ENCODE peak calls at places on chromosomes 16 and 17, in five cellular contexts. Z is Caco-2; J is CD4-positive, CD25-positive, alpha-beta regulatory T cell; R is endothelial cell of umbilical vein; I is naive thymus-derived CD4-positive, alpha-beta T cell. E is an unnamed sample.

GRCh38 chr17:62194401-62194800 is 129.3 kb upstream of the MED13 start:
- DNase-seq in Z (no peak), J (no peak), R (peak; percentile 66), I (no peak), E (no peak)

GRCh38 chr16:88834670-88835069 is 22.1 kb downstream of the GALNS start:
- DNase-seq in Z (no peak), J (no peak), R (no peak), I (no peak), E (no peak)

GRCh38 chr16:49733278-49734009 is 122.5 kb downstream of the ZNF423 start:
- DNase-seq in Z (no peak), J (no peak), R (no peak), I (no peak), E (no peak)

GRCh38 chr17:79749156-79749815 is 18.5 kb downstream of the ENPP7 start:
- DNase-seq in Z (no peak), J (no peak), R (no peak), I (no peak), E (no peak)

GRCh38 chr17:78879679-78880186 is 23.3 kb downstream of the CEP295NL start:
- DNase-seq in Z (no peak), J (peak; percentile 78), R (peak; percentile 64), I (peak; percentile 25), E (no peak)

GRCh38 chr17:70355185-70355584 is 185.9 kb downstream of the KCNJ2 start:
- DNase-seq in Z (no peak), J (no peak), R (no peak), I (no peak), E (no peak)

GRCh38 chr17:65099475-65099874 is 37.7 kb upstream of the RGS9 start:
- DNase-seq in Z (no peak), J (no peak), R (no peak), I (no peak), E (no peak)

GRCh38 chr16:81185416-81185815 is 53.1 kb upstream of the BCO1 start:
- DNase-seq in Z (no peak), J (no peak), R (no peak), I (no peak), E (no peak)

GRCh38 chr16:1428511-1428910 is 2.4 kb upstream of the PERCC1 start:
- DNase-seq in Z (no peak), J (peak; percentile 48), R (peak; percentile 36), I (peak; percentile 23), E (no peak)

GRCh38 chr17:37391146-37391545 is 15.4 kb downstream of the C17orf78 start:
- DNase-seq in Z (no peak), J (no peak), R (no peak), I (no peak), E (no peak)

GRCh38 chr17:66978514-66979061 is 14.1 kb downstream of the CACNG4 start:
- DNase-seq in Z (no peak), J (no peak), R (no peak), I (no peak), E (no peak)

GRCh38 chr17:74118504-74118903 is 85.0 kb upstream of the RPL38 start:
- DNase-seq in Z (peak; percentile 26), J (no peak), R (no peak), I (no peak), E (no peak)

DNA sequence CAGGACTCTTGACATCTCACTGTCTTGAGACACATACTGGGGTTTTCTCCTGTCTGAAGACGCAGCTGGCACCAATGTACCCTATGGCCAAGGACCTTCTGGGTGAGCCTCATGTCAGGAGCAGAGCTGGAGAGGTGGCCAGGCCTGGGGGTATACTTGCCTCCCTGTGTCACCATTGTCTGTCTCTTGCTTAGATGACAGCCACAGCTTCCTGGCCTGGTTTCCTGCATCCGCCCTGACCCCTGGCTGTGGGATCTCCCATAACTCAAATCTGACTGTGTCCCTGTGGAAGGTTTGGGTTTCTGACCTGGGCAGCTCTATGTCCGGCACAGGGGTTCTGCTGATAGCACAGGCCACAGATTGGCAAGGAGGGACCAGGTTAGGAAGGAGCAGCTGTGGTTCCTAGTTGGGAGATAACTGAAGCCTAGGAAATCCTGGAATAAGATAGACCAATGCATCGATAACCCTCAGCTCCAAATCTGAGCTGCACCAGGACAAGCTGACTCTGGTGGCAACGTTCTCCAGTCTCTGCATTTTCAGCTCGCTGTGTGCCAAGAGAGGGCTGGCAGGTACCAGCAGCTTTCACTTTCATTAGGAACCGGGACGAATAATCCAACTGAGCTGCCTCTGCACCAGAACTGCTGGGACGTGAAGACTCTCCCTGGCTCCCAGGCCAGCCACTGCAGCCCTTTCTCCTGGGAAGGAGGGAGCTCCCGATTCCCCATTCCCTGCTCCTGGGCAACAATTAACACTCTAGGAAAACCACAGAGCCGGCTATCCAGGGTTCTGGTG is 5.0 kb downstream of the DEXI start:
- DNase-seq in Z (no peak), J (peak; percentile 50), R (no peak), I (no peak), E (no peak)
- H3K4me3 ChIP-seq in Z (no peak overlapping the region), J (peak overlapping the region; percentile 62), R (no peak overlapping the region), I (peak overlapping the region; percentile 54), E (no peak overlapping the region)

GRCh38 chr16:56355786-56356275 is 69.5 kb downstream of the AMFR start:
- DNase-seq in Z (peak; percentile 32), J (no peak), R (no peak), I (no peak), E (no peak)
- H3K4me3 ChIP-seq in Z (no peak overlapping the region), J (peak overlapping the region; percentile 81), R (no peak overlapping the region), I (no peak overlapping the region), E (peak overlapping the region; percentile 63)

GRCh38 chr16:14003119-14003570 is 68.0 kb upstream of the MRTFB start:
- DNase-seq in Z (peak; percentile 37), J (no peak), R (peak; percentile 29), I (no peak), E (no peak)
- H3K4me3 ChIP-seq in Z (no peak overlapping the region), J (no peak overlapping the region), R (no peak overlapping the region), I (no peak overlapping the region), E (no peak overlapping the region)

GRCh38 chr16:84999857-85000480 is 11.4 kb downstream of the ZDHHC7 start:
- DNase-seq in Z (no peak), J (no peak), R (no peak), I (no peak), E (no peak)

GRCh38 chr16:85002643-85003042 is 8.7 kb downstream of the ZDHHC7 start:
- DNase-seq in Z (no peak), J (no peak), R (no peak), I (no peak), E (no peak)

GRCh38 chr16:85002099-85002541 is 9.2 kb downstream of the ZDHHC7 start:
- DNase-seq in Z (no peak), J (no peak), R (no peak), I (no peak), E (no peak)

GRCh38 chr16:84996365-84996764 is 15.0 kb downstream of the ZDHHC7 start:
- DNase-seq in Z (no peak), J (no peak), R (no peak), I (no peak), E (no peak)

GRCh38 chr16:84999200-84999599 is 12.1 kb downstream of the ZDHHC7 start:
- DNase-seq in Z (no peak), J (no peak), R (peak; percentile 69), I (no peak), E (no peak)
- H3K4me3 ChIP-seq in Z (no peak overlapping the region), J (no peak overlapping the region), R (no peak overlapping the region), I (no peak overlapping the region), E (no peak overlapping the region)

DNA sequence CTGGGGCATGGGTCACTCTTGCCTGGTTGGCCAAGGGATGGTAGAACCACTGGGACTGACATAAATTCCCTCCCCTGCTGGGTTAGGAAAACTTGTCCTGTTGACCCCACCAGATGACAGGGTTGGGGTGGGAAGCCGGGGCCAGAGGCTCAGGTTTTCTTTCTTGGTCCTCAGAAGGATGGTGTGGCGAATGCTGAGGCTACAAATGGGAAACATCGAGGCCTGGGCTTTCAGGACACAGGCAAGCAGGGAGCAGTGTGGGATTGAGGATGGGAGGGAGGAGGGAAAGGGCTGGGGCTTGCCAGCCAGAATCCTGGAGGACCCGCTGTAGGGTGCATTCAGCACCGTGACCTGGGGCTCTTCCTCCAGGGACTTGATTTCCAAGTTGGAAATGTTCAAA is 14.5 kb upstream of the PLEKHG4 start:
- DNase-seq in Z (no peak), J (no peak), R (no peak), I (no peak), E (no peak)
- H3K4me3 ChIP-seq in Z (no peak overlapping the region), J (no peak overlapping the region), R (no peak overlapping the region), I (no peak overlapping the region), E (no peak overlapping the region)

DNA sequence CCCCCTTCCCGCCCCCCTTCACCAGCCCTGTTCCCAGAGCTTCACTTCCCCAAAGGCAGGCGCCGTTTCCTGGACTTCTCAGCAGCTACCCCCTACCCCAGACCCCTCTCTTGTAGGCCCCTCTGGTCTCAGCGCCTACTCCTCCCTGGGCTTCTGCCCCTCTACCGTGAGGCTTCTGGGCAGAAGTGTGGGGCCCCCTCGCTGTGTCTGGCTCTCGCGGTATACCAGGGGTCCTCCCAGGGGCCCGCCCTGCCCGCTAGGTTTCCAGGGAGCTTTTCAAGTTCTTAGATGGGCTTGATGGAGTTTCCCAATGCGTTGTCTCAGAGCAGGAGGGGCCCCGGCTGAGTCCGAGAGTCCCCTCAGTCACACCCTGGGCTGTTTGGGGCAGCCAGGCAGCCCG is 247.1 kb downstream of the SEC14L1 start:
- DNase-seq in Z (no peak), J (no peak), R (no peak), I (no peak), E (no peak)
- H3K4me3 ChIP-seq in Z (no peak overlapping the region), J (no peak overlapping the region), R (no peak overlapping the region), I (no peak overlapping the region), E (no peak overlapping the region)

GRCh38 chr17:44442806-44443205 is 53.4 kb upstream of the ITGA2B start:
- DNase-seq in Z (no peak), J (no peak), R (no peak), I (no peak), E (no peak)
- H3K4me3 ChIP-seq in Z (no peak overlapping the region), J (no peak overlapping the region), R (no peak overlapping the region), I (no peak overlapping the region), E (no peak overlapping the region)

GRCh38 chr16:55892821-55893220 is 17.6 kb upstream of the CES5A start:
- DNase-seq in Z (no peak), J (no peak), R (no peak), I (no peak), E (no peak)
- H3K4me3 ChIP-seq in Z (no peak overlapping the region), J (no peak overlapping the region), R (no peak overlapping the region), I (no peak overlapping the region), E (no peak overlapping the region)

E was measured in GM12864.